ENCODE peak calls at places on chromosomes 1 and 21, in eight cellular contexts. One of them, this sample, is unnamed.

GRCh38 chr1:151957098-151957497 is 36.6 kb downstream of the S100A10 start:
- DNase-seq in body of pancreas: no peak
- DNase-seq in prostate gland: no peak
- DNase-seq in HCT116: no peak
- DNase-seq in NCI-H774: no peak
- DNase-seq in GM19239: no peak
- DNase-seq in M059J: no peak
- DNase-seq in AML-193: no peak
- DNase-seq in this sample: no peak

GRCh38 chr1:206449566-206449965 is 20.7 kb upstream of the IKBKE start:
- DNase-seq in NCI-H774: no peak
- DNase-seq in GM19239: no peak
- DNase-seq in body of pancreas: no peak
- DNase-seq in M059J: peak
- DNase-seq in prostate gland: no peak
- DNase-seq in AML-193: no peak
- DNase-seq in HCT116: no peak
- DNase-seq in this sample: peak

GRCh38 chr21:33362044-33362555 is 37.3 kb downstream of the IFNAR1 start:
- DNase-seq in prostate gland: peak
- DNase-seq in GM19239: no peak
- DNase-seq in AML-193: peak
- DNase-seq in HCT116: no peak
- DNase-seq in M059J: no peak
- DNase-seq in body of pancreas: peak
- DNase-seq in NCI-H774: peak
- DNase-seq in this sample: peak

GRCh38 chr1:32702599-32703478 is at the start of gene SYNC:
- DNase-seq in GM19239: no peak
- DNase-seq in AML-193: no peak
- DNase-seq in NCI-H774: no peak
- DNase-seq in HCT116: no peak
- DNase-seq in body of pancreas: peak
- DNase-seq in M059J: peak
- DNase-seq in prostate gland: no peak
- DNase-seq in this sample: peak

GRCh38 chr1:153963850-153964331 is 554 bp upstream of the SLC39A1 start:
- DNase-seq in NCI-H774: peak
- DNase-seq in M059J: peak
- DNase-seq in HCT116: peak
- DNase-seq in prostate gland: peak
- DNase-seq in GM19239: no peak
- DNase-seq in AML-193: no peak
- DNase-seq in body of pancreas: peak
- DNase-seq in this sample: peak

GRCh38 chr1:110225756-110226404 is 15.8 kb downstream of the KCNC4 start:
- DNase-seq in prostate gland: no peak
- DNase-seq in AML-193: no peak
- DNase-seq in GM19239: no peak
- DNase-seq in M059J: no peak
- DNase-seq in NCI-H774: no peak
- DNase-seq in body of pancreas: no peak
- DNase-seq in HCT116: no peak
- DNase-seq in this sample: no peak

GRCh38 chr1:111191496-111191895 is 8.9 kb downstream of the DENND2D start:
- DNase-seq in NCI-H774: no peak
- DNase-seq in HCT116: no peak
- DNase-seq in AML-193: no peak
- DNase-seq in GM19239: no peak
- DNase-seq in M059J: peak
- DNase-seq in body of pancreas: no peak
- DNase-seq in prostate gland: no peak
- DNase-seq in this sample: no peak

GRCh38 chr1:44154049-44154448 is 12.6 kb upstream of the KLF18 start:
- DNase-seq in HCT116: peak
- DNase-seq in body of pancreas: no peak
- DNase-seq in AML-193: no peak
- DNase-seq in NCI-H774: no peak
- DNase-seq in M059J: peak
- DNase-seq in GM19239: no peak
- DNase-seq in prostate gland: no peak
- DNase-seq in this sample: peak

GRCh38 chr1:54299037-54299436 is 99.1 kb downstream of the MRPL37 start:
- DNase-seq in HCT116: no peak
- DNase-seq in M059J: no peak
- DNase-seq in prostate gland: peak
- DNase-seq in NCI-H774: no peak
- DNase-seq in GM19239: no peak
- DNase-seq in body of pancreas: peak
- DNase-seq in AML-193: no peak
- DNase-seq in this sample: no peak

GRCh38 chr21:28138272-28138671 is 854.4 kb downstream of the LTN1 start:
- DNase-seq in NCI-H774: no peak
- DNase-seq in GM19239: no peak
- DNase-seq in body of pancreas: no peak
- DNase-seq in AML-193: no peak
- DNase-seq in HCT116: no peak
- DNase-seq in prostate gland: no peak
- DNase-seq in M059J: peak
- DNase-seq in this sample: no peak

GRCh38 chr1:236795757-236796719 is 946 bp downstream of the MTR start:
- DNase-seq in NCI-H774: no peak
- DNase-seq in prostate gland: no peak
- DNase-seq in body of pancreas: no peak
- DNase-seq in M059J: peak
- DNase-seq in HCT116: peak
- DNase-seq in GM19239: no peak
- DNase-seq in AML-193: peak
- DNase-seq in this sample: peak

GRCh38 chr1:24964811-24965570 is 34.9 kb upstream of the RUNX3 start:
- DNase-seq in prostate gland: no peak
- DNase-seq in body of pancreas: peak
- DNase-seq in NCI-H774: no peak
- DNase-seq in GM19239: peak
- DNase-seq in AML-193: peak
- DNase-seq in HCT116: no peak
- DNase-seq in M059J: peak
- DNase-seq in this sample: no peak